ENCODE peak calls at places on chromosomes 1 and 21, in eight cellular contexts. K is transverse colon; X is H1; H is CD4-positive, alpha-beta T cell; Z is brain microvascular endothelial cell; U is MM.1S; N is tibial nerve; V is DND-41. R is an unnamed sample.

GRCh38 chr1:159554681-159555080 is 18.9 kb upstream of the OR10J5 start:
- DNase-seq in K (no peak), X (no peak), H (no peak), Z (no peak), U (no peak), N (no peak), V (no peak), R (no peak)

GRCh38 chr1:16420719-16421118 is 16.5 kb downstream of the SPATA21 start:
- DNase-seq in K (peak), X (no peak), H (peak), Z (no peak), U (peak), N (no peak), V (peak), R (peak)

GRCh38 chr1:164768045-164768402 is 209.0 kb downstream of the PBX1 start:
- DNase-seq in K (no peak), X (no peak), H (no peak), Z (no peak), U (peak), N (no peak), V (no peak), R (no peak)

GRCh38 chr1:235112297-235113182 is 16.1 kb downstream of the TOMM20 start:
- DNase-seq in K (no peak), X (no peak), H (no peak), Z (no peak), U (no peak), N (no peak), V (peak), R (no peak)

GRCh38 chr1:110673197-110673701 is 1.5 kb downstream of the KCNA3 start:
- DNase-seq in K (no peak), X (no peak), H (peak), Z (no peak), U (peak), N (no peak), V (peak), R (peak)

GRCh38 chr1:29820401-29820800 is 584.1 kb downstream of the PTPRU start:
- DNase-seq in K (no peak), X (no peak), H (no peak), Z (no peak), U (no peak), N (no peak), V (no peak), R (no peak)

GRCh38 chr1:10530756-10531155 is 56.0 kb downstream of the PEX14 start:
- DNase-seq in K (no peak), X (no peak), H (no peak), Z (peak), U (no peak), N (no peak), V (no peak), R (no peak)

GRCh38 chr21:39956586-39956985 is 89.3 kb downstream of the PCP4 start:
- DNase-seq in K (no peak), X (no peak), H (no peak), Z (no peak), U (peak), N (no peak), V (no peak), R (no peak)

GRCh38 chr1:56385314-56385713 is 194.0 kb downstream of the PLPP3 start:
- DNase-seq in K (no peak), X (no peak), H (no peak), Z (no peak), U (no peak), N (no peak), V (no peak), R (no peak)

DNA sequence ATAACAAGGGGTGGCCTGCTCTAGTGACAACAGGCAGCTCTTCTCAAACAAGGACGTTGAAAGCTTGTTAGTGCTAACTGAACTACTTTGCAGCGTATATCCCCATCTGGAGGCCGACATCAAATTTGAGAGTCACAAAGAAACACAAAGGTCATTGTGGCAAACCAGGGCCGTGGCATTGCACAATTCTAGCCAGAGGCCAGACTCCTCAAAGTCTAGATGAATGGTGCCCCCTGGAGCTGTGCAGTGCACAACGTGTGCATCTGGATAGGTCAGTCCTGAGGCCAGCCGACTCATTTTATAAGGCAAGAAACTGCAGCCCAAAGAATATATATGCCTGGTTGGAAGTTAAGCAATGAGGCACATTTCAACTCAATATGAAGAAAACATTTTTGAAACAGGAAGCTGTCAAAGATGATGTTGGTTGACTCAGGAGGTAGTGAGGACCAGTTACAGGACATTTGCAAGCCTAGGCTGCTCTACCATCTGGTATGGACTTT is 459.3 kb upstream of the RUNX1 start:
- DNase-seq in K (peak), X (peak), H (no peak), Z (peak), U (no peak), N (peak), V (peak), R (peak)
- TF ChIP-seq CTCF in K (no peak), X (peak), H (no peak), Z (peak), U (no peak), N (no peak), V (peak), R (no peak)

GRCh38 chr1:177329871-177330270 is 159.1 kb downstream of the BRINP2 start:
- DNase-seq in K (no peak), X (no peak), H (no peak), Z (no peak), U (no peak), N (no peak), V (no peak), R (no peak)

GRCh38 chr1:177338376-177338775 is 167.6 kb downstream of the BRINP2 start:
- DNase-seq in K (no peak), X (no peak), H (no peak), Z (no peak), U (no peak), N (no peak), V (no peak), R (no peak)

GRCh38 chr1:177334856-177335255 is 164.1 kb downstream of the BRINP2 start:
- DNase-seq in K (no peak), X (no peak), H (no peak), Z (no peak), U (no peak), N (no peak), V (no peak), R (no peak)

DNA sequence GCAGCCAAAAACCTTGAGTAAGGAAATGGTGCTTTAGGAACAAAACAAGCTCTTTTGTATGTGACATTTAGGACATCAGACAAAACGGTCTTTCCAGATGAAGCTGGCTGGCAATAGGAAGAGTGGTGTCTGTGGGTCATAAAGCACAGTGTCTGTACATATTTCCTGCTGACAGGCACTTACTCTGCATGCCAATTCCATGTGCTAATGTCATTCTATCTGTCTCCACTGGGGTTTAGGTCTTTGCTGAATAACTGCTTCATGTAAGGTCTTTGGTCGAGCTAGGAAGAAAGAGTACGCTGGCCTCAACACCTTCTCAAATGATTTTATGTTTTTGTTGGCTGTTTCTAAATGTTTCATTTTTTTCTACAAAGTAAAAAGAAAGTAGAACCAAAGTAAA is 163.5 kb downstream of the BRINP2 start:
- DNase-seq in K (no peak), X (no peak), H (no peak), Z (peak), U (no peak), N (no peak), V (no peak), R (no peak)
- TF ChIP-seq CTCF in K (peak), X (no peak), H (no peak), Z (peak), U (no peak), N (no peak), V (no peak), R (no peak)

DNA sequence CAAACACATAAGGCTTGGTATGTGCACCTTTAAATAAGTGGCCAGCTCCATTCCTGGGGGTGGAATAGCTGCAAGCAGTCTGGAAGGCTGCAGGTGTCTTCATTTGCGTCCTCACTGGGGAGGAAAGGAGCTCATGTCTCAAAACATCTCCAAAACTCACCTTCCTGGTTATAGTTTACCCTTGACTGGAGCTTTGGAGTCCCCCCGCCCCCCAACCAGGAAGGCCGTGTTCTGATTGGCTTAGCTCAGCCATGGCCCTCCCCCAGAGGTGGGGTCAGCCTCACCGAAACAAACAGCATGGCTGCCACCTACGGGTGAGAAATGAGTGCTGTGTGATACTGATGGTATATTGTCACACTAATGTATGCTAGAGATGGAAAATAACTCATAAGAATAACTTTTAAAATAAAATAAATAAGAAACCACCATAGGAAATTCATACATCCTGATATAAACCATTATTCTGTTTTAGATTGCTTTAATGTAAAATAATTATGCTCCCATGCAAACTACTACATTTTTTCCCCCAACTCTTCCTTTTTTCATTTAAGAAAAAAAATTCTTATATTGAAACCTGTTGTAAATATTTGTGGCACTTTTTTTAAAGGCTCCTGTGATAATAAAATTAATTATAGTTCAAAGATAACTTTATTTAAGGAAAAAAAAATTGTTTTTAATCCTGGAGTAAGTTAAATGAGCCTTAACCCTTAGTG is 90.8 kb downstream of the ZP4 start:
- DNase-seq in K (peak), X (peak), H (no peak), Z (peak), U (peak), N (no peak), V (peak), R (peak)
- TF ChIP-seq CTCF in K (peak), X (peak), H (no peak), Z (peak), U (peak), N (no peak), V (peak), R (peak)

GRCh38 chr1:168178638-168179410 is at the start of gene TIPRL:
- DNase-seq in K (peak), X (peak), H (peak), Z (peak), U (peak), N (peak), V (peak), R (peak)
- TF ChIP-seq CTCF in K (peak), X (peak), H (peak), Z (peak), U (peak), N (peak), V (peak), R (peak)

GRCh38 chr1:4772294-4773010 is 118.0 kb downstream of the AJAP1 start:
- DNase-seq in K (no peak), X (no peak), H (no peak), Z (no peak), U (no peak), N (no peak), V (no peak), R (no peak)

GRCh38 chr1:4781646-4782045 is 127.2 kb downstream of the AJAP1 start:
- DNase-seq in K (no peak), X (no peak), H (no peak), Z (no peak), U (no peak), N (no peak), V (no peak), R (no peak)

DNA sequence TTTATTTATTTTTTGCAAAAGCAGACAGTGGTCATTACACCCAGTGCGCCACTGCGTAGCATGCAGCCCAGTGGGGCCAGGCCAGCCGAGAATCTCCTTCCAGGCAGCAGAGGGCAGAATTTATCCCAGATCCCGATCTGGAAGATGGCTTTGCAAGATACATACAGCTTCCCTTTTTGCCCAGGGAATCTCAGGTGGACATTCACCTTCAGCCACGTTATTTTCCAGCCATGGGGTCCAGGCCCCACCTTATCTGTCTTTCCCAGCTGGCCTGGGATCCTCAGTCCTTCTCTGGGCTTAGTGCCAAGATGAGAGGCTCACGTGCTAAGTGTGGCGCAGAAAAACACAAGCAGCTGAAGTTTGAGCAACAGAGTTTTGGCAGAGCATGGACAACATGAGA is 123.6 kb downstream of the AJAP1 start:
- DNase-seq in K (no peak), X (no peak), H (no peak), Z (no peak), U (no peak), N (no peak), V (no peak), R (no peak)
- TF ChIP-seq CTCF in K (peak), X (peak), H (no peak), Z (peak), U (peak), N (peak), V (peak), R (no peak)

GRCh38 chr1:8328271-8328670 is 10.4 kb downstream of the SLC45A1 start:
- DNase-seq in K (no peak), X (no peak), H (no peak), Z (no peak), U (no peak), N (no peak), V (no peak), R (no peak)

GRCh38 chr1:8329439-8329838 is 11.5 kb downstream of the SLC45A1 start:
- DNase-seq in K (no peak), X (no peak), H (no peak), Z (no peak), U (no peak), N (no peak), V (no peak), R (no peak)

GRCh38 chr1:8329858-8330257 is 11.9 kb downstream of the SLC45A1 start:
- DNase-seq in K (no peak), X (no peak), H (no peak), Z (no peak), U (no peak), N (no peak), V (no peak), R (no peak)

GRCh38 chr1:8332806-8333205 is 14.9 kb downstream of the SLC45A1 start:
- DNase-seq in K (no peak), X (no peak), H (no peak), Z (no peak), U (no peak), N (no peak), V (no peak), R (no peak)

DNA sequence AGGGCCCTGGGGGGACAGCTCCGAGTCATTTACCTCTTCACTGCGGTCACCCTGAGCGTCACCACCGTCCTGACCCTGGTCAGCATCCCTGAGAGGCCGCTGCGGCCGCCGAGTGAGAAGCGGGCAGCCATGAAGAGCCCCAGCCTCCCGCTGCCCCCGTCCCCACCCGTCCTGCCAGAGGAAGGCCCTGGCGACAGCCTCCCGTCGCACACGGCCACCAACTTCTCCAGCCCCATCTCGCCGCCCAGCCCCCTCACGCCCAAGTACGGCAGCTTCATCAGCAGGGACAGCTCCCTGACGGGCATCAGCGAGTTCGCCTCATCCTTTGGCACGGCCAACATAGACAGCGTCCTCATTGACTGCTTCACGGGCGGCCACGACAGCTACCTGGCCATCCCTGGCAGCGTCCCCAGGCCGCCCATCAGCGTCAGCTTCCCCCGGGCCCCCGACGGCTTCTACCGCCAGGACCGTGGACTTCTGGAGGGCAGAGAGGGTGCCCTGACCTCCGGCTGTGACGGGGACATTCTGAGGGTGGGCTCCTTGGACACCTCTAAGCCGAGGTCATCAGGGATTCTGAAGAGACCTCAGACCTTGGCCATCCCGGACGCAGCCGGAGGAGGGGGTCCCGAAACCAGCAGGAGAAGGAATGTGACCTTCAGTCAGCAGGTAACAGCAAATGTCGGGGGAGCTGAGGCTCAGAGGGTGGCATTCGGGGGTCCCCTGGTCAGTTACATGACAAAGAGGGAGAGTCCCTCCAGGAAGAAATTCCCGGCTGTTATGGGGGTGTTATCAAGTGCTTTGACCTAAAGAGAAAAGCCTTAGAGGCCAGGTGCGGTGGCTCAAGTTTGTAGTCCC is 12.6 kb downstream of the SLC45A1 start:
- DNase-seq in K (no peak), X (no peak), H (no peak), Z (no peak), U (no peak), N (no peak), V (no peak), R (no peak)
- TF ChIP-seq CTCF in K (no peak), X (no peak), H (no peak), Z (no peak), U (no peak), N (no peak), V (no peak), R (no peak)

DNA sequence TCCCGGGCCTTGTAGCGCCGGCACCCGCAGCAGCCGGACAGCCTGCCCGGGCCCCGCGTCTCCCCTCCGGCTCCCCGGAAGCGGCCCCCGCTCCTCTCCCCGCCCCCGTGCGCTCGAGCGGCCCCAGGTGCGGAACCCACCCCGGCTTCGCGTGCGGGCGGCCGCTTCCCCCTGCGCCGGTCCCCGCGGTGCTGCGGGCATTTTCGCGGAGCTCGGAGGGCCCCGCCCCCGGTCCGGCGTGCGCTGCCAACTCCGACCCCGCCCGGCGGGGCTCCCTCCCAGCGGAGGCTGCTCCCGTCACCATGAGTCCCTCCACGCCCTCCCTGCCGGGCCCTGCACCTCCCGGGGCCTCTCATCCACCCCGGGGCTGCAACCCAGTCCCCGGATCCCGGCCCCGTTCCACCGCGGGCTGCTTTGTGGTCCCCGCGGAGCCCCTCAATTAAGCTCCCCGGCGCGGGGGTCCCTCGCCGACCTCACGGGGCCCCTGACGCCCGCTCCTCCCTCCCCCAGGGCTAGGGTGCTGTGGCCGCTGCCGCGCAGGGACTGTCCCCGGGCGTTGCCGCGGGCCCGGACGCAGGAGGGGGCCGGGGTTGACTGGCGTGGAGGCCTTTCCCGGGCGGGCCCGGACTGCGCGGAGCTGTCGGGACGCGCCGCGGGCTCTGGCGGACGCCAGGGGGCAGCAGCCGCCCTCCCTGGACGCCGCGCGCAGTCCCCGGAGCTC is 159.4 kb downstream of the RUNX1 start:
- DNase-seq in K (peak), X (no peak), H (peak), Z (peak), U (peak), N (peak), V (peak), R (peak)
- TF ChIP-seq CTCF in K (peak), X (peak), H (peak), Z (peak), U (peak), N (peak), V (peak), R (peak)

GRCh38 chr1:31155216-31155806 is 84.4 kb downstream of the NKAIN1 start:
- DNase-seq in K (peak), X (peak), H (peak), Z (peak), U (peak), N (peak), V (peak), R (peak)
- TF ChIP-seq CTCF in K (peak), X (no peak), H (peak), Z (peak), U (peak), N (peak), V (peak), R (peak)

R was measured in activated CD8-positive, alpha-beta T cell treated with anti-CD3 and anti-CD28 coated beads for 36 hours.